ENCODE peak calls at places on chromosome 18, in nine cellular contexts. Z is caudate nucleus, M is GM12891, S is NCI-H2081, R is iris pigment epithelial cell, B is RPMI8226, X is bronchial epithelial cell, P is sciatic nerve, W is hypothalamus. D is an unnamed sample.

GRCh38 chr18:715626-716025 is 3.2 kb upstream of the ENOSF1 start:
- DNase-seq in X (peak), B (no peak), P (no peak), M (no peak), S (no peak), Z (no peak), R (peak), W (no peak), D (no peak)

GRCh38 chr18:41126541-41127235 is 828.3 kb upstream of the PIK3C3 start:
- DNase-seq in P (no peak), R (peak), W (no peak), B (no peak), X (peak), S (no peak), Z (no peak), M (no peak), D (no peak)

GRCh38 chr18:26405190-26405781 is 143.1 kb downstream of the KCTD1 start:
- DNase-seq in P (no peak), R (peak), S (peak), X (peak), B (peak), M (peak), Z (peak), W (no peak), D (no peak)

GRCh38 chr18:21777814-21778213 is 37.2 kb downstream of the MIB1 start:
- DNase-seq in B (no peak), Z (no peak), X (no peak), S (no peak), W (no peak), M (no peak), P (no peak), R (peak), D (no peak)

GRCh38 chr18:62418258-62418657 is 93.1 kb downstream of the TNFRSF11A start:
- DNase-seq in B (no peak), P (no peak), Z (no peak), S (no peak), M (no peak), R (no peak), W (no peak), X (no peak), D (no peak)

GRCh38 chr18:34540897-34541296 is 169.2 kb upstream of the DTNA start:
- DNase-seq in B (no peak), X (no peak), Z (no peak), M (no peak), R (no peak), S (no peak), P (no peak), W (no peak), D (no peak)

GRCh38 chr18:39494211-39494896 is 1928.8 kb upstream of the CELF4 start:
- DNase-seq in M (no peak), B (no peak), Z (no peak), X (no peak), W (no peak), P (no peak), R (no peak), S (no peak), D (no peak)

GRCh38 chr18:650428-650858 is 7.0 kb upstream of the TYMS start:
- DNase-seq in R (no peak), P (no peak), B (peak), S (no peak), M (no peak), X (no peak), W (no peak), Z (no peak), D (no peak)

GRCh38 chr18:42412896-42413295 is 457.9 kb downstream of the PIK3C3 start:
- DNase-seq in X (peak), B (no peak), R (peak), Z (no peak), S (no peak), P (no peak), W (no peak), M (no peak), D (no peak)

GRCh38 chr18:77973745-77974144 is 724.1 kb downstream of the GALR1 start:
- DNase-seq in Z (no peak), X (no peak), P (no peak), M (no peak), B (no peak), S (no peak), W (no peak), R (no peak), D (no peak)

GRCh38 chr18:79515944-79516351 is 120.2 kb downstream of the NFATC1 start:
- DNase-seq in P (peak), W (no peak), Z (no peak), M (no peak), B (no peak), X (no peak), S (no peak), R (no peak), D (no peak)

GRCh38 chr18:79062806-79063205 is 6.4 kb upstream of the ATP9B start:
- DNase-seq in B (no peak), Z (no peak), M (no peak), X (peak), P (no peak), S (no peak), W (no peak), R (no peak), D (no peak)

GRCh38 chr18:10301831-10302483 is 152.5 kb upstream of the APCDD1 start:
- DNase-seq in W (no peak), B (no peak), S (no peak), P (no peak), X (no peak), R (no peak), M (no peak), Z (no peak), D (no peak)

GRCh38 chr18:50080932-50081560 is 113.9 kb downstream of the MYO5B start:
- DNase-seq in P (no peak), B (no peak), Z (no peak), W (no peak), M (no peak), S (no peak), R (peak), X (peak), D (no peak)

GRCh38 chr18:42048150-42048549 is 93.1 kb downstream of the PIK3C3 start:
- DNase-seq in X (peak), B (peak), S (no peak), P (no peak), W (no peak), Z (no peak), R (peak), M (no peak), D (no peak)

GRCh38 chr18:23406271-23406787 is 46.8 kb upstream of the RIOK3 start:
- DNase-seq in Z (no peak), W (no peak), S (no peak), B (no peak), R (peak), M (no peak), P (no peak), X (no peak), D (no peak)

GRCh38 chr18:72086421-72086820 is 457.7 kb downstream of the CBLN2 start:
- DNase-seq in W (no peak), B (peak), P (no peak), S (peak), Z (no peak), X (peak), R (peak), M (no peak), D (no peak)

GRCh38 chr18:80115035-80115434 is 6.0 kb downstream of the ADNP2 start:
- DNase-seq in S (no peak), P (no peak), X (no peak), Z (no peak), M (no peak), R (no peak), B (no peak), W (no peak), D (no peak)

GRCh38 chr18:76420888-76421287 is 74.2 kb downstream of the ZNF516 start:
- DNase-seq in W (no peak), M (no peak), P (no peak), R (no peak), B (no peak), X (no peak), S (no peak), Z (no peak), D (no peak)

GRCh38 chr18:13545514-13545913 is 180.8 kb downstream of the FAM210A start:
- DNase-seq in R (no peak), S (no peak), Z (no peak), B (no peak), P (no peak), M (no peak), W (no peak), X (no peak), D (no peak)

GRCh38 chr18:49168281-49168680 is 217.5 kb upstream of the SMAD7 start:
- DNase-seq in M (no peak), B (no peak), W (no peak), P (no peak), Z (no peak), R (no peak), S (no peak), X (no peak), D (no peak)

GRCh38 chr18:5467666-5468065 is 76.1 kb downstream of the EPB41L3 start:
- DNase-seq in R (no peak), W (no peak), P (no peak), M (no peak), X (no peak), B (no peak), Z (no peak), S (no peak), D (no peak)

GRCh38 chr18:78947291-78947690 is 32.3 kb upstream of the SALL3 start:
- DNase-seq in B (no peak), R (no peak), P (peak), M (no peak), W (no peak), X (no peak), Z (no peak), S (no peak), D (no peak)

GRCh38 chr18:53152478-53152877 is 812.5 kb downstream of the DCC start:
- DNase-seq in Z (no peak), B (no peak), M (no peak), X (no peak), P (no peak), S (no peak), W (no peak), R (no peak), D (no peak)

GRCh38 chr18:48866856-48867255 is 83.9 kb downstream of the SMAD7 start:
- DNase-seq in W (no peak), M (no peak), P (no peak), R (no peak), X (no peak), Z (no peak), S (no peak), B (no peak), D (no peak)

GRCh38 chr18:76451475-76452331 is 43.3 kb downstream of the ZNF516 start:
- DNase-seq in S (peak), Z (no peak), M (no peak), X (no peak), R (no peak), W (no peak), B (no peak), P (peak), D (no peak)

GRCh38 chr18:8747440-8747937 is 42.1 kb downstream of the MTCL1 start:
- DNase-seq in B (no peak), S (no peak), P (no peak), M (no peak), Z (no peak), R (peak), W (no peak), X (peak), D (no peak)

GRCh38 chr18:69999671-70000070 is 52.0 kb upstream of the CD226 start:
- DNase-seq in B (no peak), X (no peak), S (no peak), Z (no peak), M (no peak), W (no peak), P (no peak), R (no peak), D (no peak)

GRCh38 chr18:39675358-39675757 is 2109.8 kb upstream of the CELF4 start:
- DNase-seq in X (no peak), Z (no peak), P (no peak), B (no peak), M (no peak), S (no peak), R (peak), W (no peak), D (no peak)

GRCh38 chr18:54392621-54393023 is 34.9 kb downstream of the C18orf54 start:
- DNase-seq in Z (no peak), M (no peak), S (peak), B (peak), W (no peak), R (peak), X (peak), P (no peak), D (no peak)

GRCh38 chr18:46447792-46448191 is 209.2 kb downstream of the LOXHD1 start:
- DNase-seq in B (no peak), Z (no peak), R (no peak), P (no peak), S (no peak), X (no peak), M (no peak), W (no peak), D (no peak)

GRCh38 chr18:53018791-53019190 is 678.8 kb downstream of the DCC start:
- DNase-seq in Z (no peak), R (peak), W (no peak), B (no peak), X (peak), M (no peak), P (no peak), S (no peak), D (no peak)

GRCh38 chr18:48996901-48997463 is 46.2 kb upstream of the SMAD7 start:
- DNase-seq in W (no peak), P (no peak), X (peak), S (no peak), M (no peak), B (no peak), R (peak), Z (no peak), D (no peak)

GRCh38 chr18:10365901-10366300 is 88.5 kb upstream of the APCDD1 start:
- DNase-seq in R (no peak), Z (no peak), P (no peak), M (no peak), B (no peak), S (no peak), X (no peak), W (no peak), D (no peak)

GRCh38 chr18:49565656-49566055 is 3.8 kb downstream of the LIPG start:
- DNase-seq in R (peak), P (no peak), M (no peak), Z (peak), X (no peak), S (no peak), B (peak), W (peak), D (no peak)

GRCh38 chr18:9285604-9286003 is 49.0 kb upstream of the TWSG1 start:
- DNase-seq in W (no peak), M (no peak), R (no peak), P (no peak), B (no peak), S (no peak), X (peak), Z (no peak), D (no peak)

GRCh38 chr18:35430721-35431441 is 53.7 kb upstream of the ZNF396 start:
- DNase-seq in S (no peak), W (no peak), M (no peak), R (no peak), Z (no peak), X (no peak), B (no peak), P (no peak), D (no peak)

GRCh38 chr18:46832856-46833255 is 76.0 kb upstream of the ST8SIA5 start:
- DNase-seq in R (no peak), W (no peak), S (peak), X (no peak), P (no peak), B (no peak), M (no peak), Z (no peak), D (no peak)